ENCODE peak calls at places on chromosomes 7 and 10, in six cellular contexts. Z is CD8-positive, alpha-beta T cell; F is colonic mucosa; U is neural progenitor cell; H is mesenchymal stem cell; S is esophagus muscularis mucosa. T is an unnamed sample.

GRCh38 chr10:133364645-133365431 is 7.0 kb upstream of the FUOM start:
- DNase-seq in F (peak; percentile 52), U (no peak), S (no peak), H (no peak), Z (no peak), T (no peak)

GRCh38 chr7:100087055-100087750 is 1.6 kb upstream of the COPS6 start:
- DNase-seq in U (no peak), F (no peak), H (peak; percentile 100), Z (no peak), S (no peak), T (no peak)

GRCh38 chr10:75100764-75101291 is 10.6 kb upstream of the SAMD8 start:
- DNase-seq in U (no peak), F (no peak), Z (no peak), S (no peak), H (no peak), T (no peak)

GRCh38 chr10:54905793-54906192 is 104.8 kb upstream of the PCDH15 start:
- DNase-seq in S (no peak), H (no peak), F (no peak), Z (no peak), U (no peak), T (no peak)

GRCh38 chr7:27143022-27143949 is at the start of gene HOXA5:
- DNase-seq in H (peak; percentile 84), F (peak; percentile 85), U (peak; percentile 90), S (peak; percentile 94), Z (no peak), T (peak; percentile 88)

GRCh38 chr7:94655884-94656657 is at the start of gene SGCE:
- DNase-seq in Z (peak; percentile 27), F (peak; percentile 69), S (no peak), H (peak; percentile 83), U (peak; percentile 88), T (no peak)

GRCh38 chr10:84293574-84294016 is 34.8 kb upstream of the CCSER2 start:
- DNase-seq in F (no peak), Z (no peak), U (no peak), H (no peak), S (no peak), T (no peak)

GRCh38 chr7:102404005-102404861 is 8.1 kb downstream of the PRKRIP1 start:
- DNase-seq in S (no peak), F (peak; percentile 26), H (peak; percentile 72), Z (peak; percentile 44), U (peak; percentile 73), T (no peak)

GRCh38 chr7:22143496-22143895 is 197.8 kb upstream of the CDCA7L start:
- DNase-seq in Z (no peak), U (peak; percentile 27), H (no peak), F (no peak), S (no peak), T (no peak)

GRCh38 chr7:55953707-55954475 is 2.2 kb downstream of the MRPS17 start:
- DNase-seq in H (no peak), S (no peak), F (no peak), Z (no peak), U (no peak), T (no peak)

GRCh38 chr7:44985033-44985695 is 6.3 kb upstream of the MYO1G start:
- DNase-seq in F (no peak), Z (no peak), S (no peak), U (peak; percentile 33), H (no peak), T (no peak)
- H3K27ac ChIP-seq in F (peak overlapping the region; percentile 90), Z (peak overlapping the region; percentile 93), S (peak overlapping the region; percentile 94), U (peak overlapping the region; percentile 86), H (no peak overlapping the region), T (peak overlapping the region; percentile 95)

DNA sequence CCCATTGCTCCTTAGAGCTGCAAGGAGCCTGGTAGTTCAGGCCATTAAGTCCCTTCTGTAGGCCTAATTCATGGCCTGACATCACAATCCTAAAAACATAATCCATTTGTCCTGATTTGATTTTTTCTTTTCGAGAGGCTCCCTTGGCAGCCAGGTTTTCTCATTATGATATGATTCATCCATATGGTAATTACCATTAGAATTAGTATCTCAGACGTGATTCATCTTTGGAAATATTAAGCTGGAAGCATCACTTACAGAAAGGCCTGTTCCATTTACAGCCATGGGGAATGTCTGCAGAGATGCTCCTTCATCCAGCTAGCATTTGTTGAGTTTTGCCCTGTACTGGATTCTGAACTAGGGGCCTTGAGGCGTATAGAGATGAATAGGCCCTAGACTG is 128.5 kb downstream of the PLCE1 start:
- DNase-seq in Z (no peak), H (no peak), F (no peak), S (no peak), U (no peak), T (no peak)
- H3K4me1 ChIP-seq in Z (no peaks in the 10 kb centered on the region), H (peaks cover 5% of the 10 kb centered on the region), F (no peaks in the 10 kb centered on the region), S (peaks cover 57% of the 10 kb centered on the region), U (peaks cover 24% of the 10 kb centered on the region), T (no peaks in the 10 kb centered on the region)

GRCh38 chr10:102001435-102002068 is 54.4 kb downstream of the ARMH3 start:
- DNase-seq in U (peak; percentile 66), F (no peak), S (no peak), Z (no peak), H (no peak), T (no peak)
- H3K27ac ChIP-seq in U (peak overlapping the region; percentile 75), F (no peak overlapping the region), S (no peak overlapping the region), Z (no peak overlapping the region), H (no peak overlapping the region), T (no peak overlapping the region)

GRCh38 chr10:102804382-102804781 is 32.8 kb downstream of the CYP17A1 start:
- DNase-seq in U (no peak), H (no peak), Z (no peak), F (no peak), S (no peak), T (no peak)

GRCh38 chr10:102809753-102810152 is 27.5 kb downstream of the CYP17A1 start:
- DNase-seq in F (no peak), U (no peak), Z (no peak), H (no peak), S (no peak), T (no peak)

GRCh38 chr10:102811346-102811745 is 25.9 kb downstream of the CYP17A1 start:
- DNase-seq in Z (no peak), H (no peak), U (no peak), S (no peak), F (no peak), T (no peak)

GRCh38 chr10:102812213-102812876 is 24.9 kb downstream of the CYP17A1 start:
- DNase-seq in U (no peak), H (no peak), Z (no peak), S (no peak), F (no peak), T (no peak)

DNA sequence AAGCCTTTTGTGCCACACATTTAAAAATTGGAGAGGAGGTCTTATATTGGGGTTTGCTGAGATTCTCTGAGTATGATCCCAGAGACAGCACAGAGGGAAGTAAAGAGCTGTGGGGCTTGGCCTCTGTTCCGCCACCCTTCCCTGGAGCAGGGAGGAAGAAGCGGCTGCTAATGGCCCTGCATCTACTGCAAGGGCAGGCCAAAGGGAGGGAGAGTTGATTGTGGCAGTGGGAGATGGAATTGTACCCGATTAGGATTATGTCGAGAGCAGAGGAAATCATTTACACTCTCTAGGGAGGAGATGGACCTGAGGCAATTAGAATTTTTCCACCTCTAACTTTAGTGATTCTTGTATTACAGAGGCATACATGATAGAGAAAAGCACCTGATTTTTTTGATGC is 28.8 kb downstream of the CYP17A1 start:
- DNase-seq in U (no peak), Z (no peak), H (no peak), S (no peak), F (no peak), T (no peak)
- H3K4me1 ChIP-seq in U (peaks cover 4% of the 10 kb centered on the region), Z (peaks cover 11% of the 10 kb centered on the region), H (peaks cover 7% of the 10 kb centered on the region), S (peaks cover 22% of the 10 kb centered on the region), F (no peaks in the 10 kb centered on the region), T (peaks cover 12% of the 10 kb centered on the region)

GRCh38 chr7:130994378-130995115 is 260.5 kb upstream of the KLF14 start:
- DNase-seq in H (no peak), S (peak; percentile 82), F (peak; percentile 61), U (no peak), Z (no peak), T (no peak)

GRCh38 chr7:130996205-130996840 is 262.3 kb upstream of the KLF14 start:
- DNase-seq in U (no peak), F (peak; percentile 64), Z (no peak), S (peak; percentile 19), H (no peak), T (no peak)

GRCh38 chr7:130996841-130997231 is 262.8 kb upstream of the KLF14 start:
- DNase-seq in F (peak; percentile 89), U (no peak), Z (no peak), S (peak; percentile 70), H (peak; percentile 79), T (no peak)

GRCh38 chr7:130993671-130994365 is 259.8 kb upstream of the KLF14 start:
- DNase-seq in Z (no peak), S (peak; percentile 39), U (no peak), F (no peak), H (no peak), T (peak; percentile 85)

GRCh38 chr7:130995252-130996081 is 261.5 kb upstream of the KLF14 start:
- DNase-seq in U (no peak), Z (no peak), F (peak; percentile 71), S (peak; percentile 31), H (no peak), T (peak; percentile 37)
- H3K27ac ChIP-seq in U (no peak overlapping the region), Z (no peak overlapping the region), F (peak overlapping the region; percentile 94), S (peak overlapping the region; percentile 85), H (no peak overlapping the region), T (peak overlapping the region; percentile 78)